ENCODE peak calls at places on chromosomes 4 and X, in six cellular contexts. T is PC-3, C is fibroblast of lung, O is AG09309, V is M059J, M is adrenal gland. Y is an unnamed sample.

GRCh38 chr4:135508006-135508714 is 1306.6 kb upstream of the PABPC4L start:
- DNase-seq in C (peak), T (peak), V (peak), O (peak), M (no peak), Y (peak)

GRCh38 chr4:71453516-71453915 is 114.7 kb downstream of the SLC4A4 start:
- DNase-seq in M (no peak), C (no peak), T (no peak), O (no peak), V (no peak), Y (no peak)

GRCh38 chr4:174389439-174389838 is 105.7 kb downstream of the CEP44 start:
- DNase-seq in C (no peak), M (no peak), O (no peak), V (no peak), T (peak), Y (no peak)

GRCh38 chr4:124726269-124726668 is 13.7 kb upstream of the ANKRD50 start:
- DNase-seq in M (no peak), V (no peak), C (no peak), T (peak), O (no peak), Y (no peak)

GRCh38 chrX:129497146-129497805 is 26.0 kb downstream of the SMARCA1 start:
- DNase-seq in O (no peak), M (no peak), T (no peak), C (no peak), V (peak), Y (no peak)

GRCh38 chr4:13261486-13262257 is 222.5 kb downstream of the RAB28 start:
- DNase-seq in C (no peak), T (no peak), V (peak), O (no peak), M (no peak), Y (no peak)

GRCh38 chrX:153775631-153776595 is 4.9 kb upstream of the SRPK3 start:
- DNase-seq in M (no peak), C (no peak), O (no peak), V (no peak), T (no peak), Y (no peak)

GRCh38 chr4:154368060-154368459 is 123.5 kb downstream of the DCHS2 start:
- DNase-seq in M (no peak), C (no peak), O (no peak), V (no peak), T (no peak), Y (no peak)

GRCh38 chrX:56248492-56248891 is 16.3 kb downstream of the KLF8 start:
- DNase-seq in O (no peak), T (peak), V (peak), M (peak), C (peak), Y (peak)

GRCh38 chr4:157075811-157076577 is at the start of gene GLRB:
- DNase-seq in T (peak), C (peak), O (no peak), V (peak), M (peak), Y (peak)

GRCh38 chrX:42694260-42694815 is 83.6 kb downstream of the PPP1R2C start:
- DNase-seq in V (peak), O (no peak), M (no peak), C (no peak), T (no peak), Y (no peak)

GRCh38 chr4:1501754-1502500 is 95.7 kb upstream of the NKX1-1 start:
- DNase-seq in T (no peak), M (no peak), O (no peak), V (no peak), C (no peak), Y (no peak)

GRCh38 chr4:66216252-66216651 is 546.0 kb upstream of the EPHA5 start:
- DNase-seq in T (no peak), C (no peak), V (no peak), M (no peak), O (no peak), Y (no peak)

GRCh38 chr4:65651031-65651430 is 19.3 kb downstream of the EPHA5 start:
- DNase-seq in T (no peak), O (no peak), C (no peak), V (no peak), M (no peak), Y (no peak)

GRCh38 chr4:20832821-20833220 is 132.6 kb downstream of the PACRGL start:
- DNase-seq in C (no peak), T (no peak), M (no peak), V (peak), O (no peak), Y (peak)

GRCh38 chr4:79652232-79652631 is 244.2 kb upstream of the GK2 start:
- DNase-seq in C (peak), T (peak), M (no peak), O (peak), V (no peak), Y (peak)

GRCh38 chr4:10589308-10589707 is 95.3 kb downstream of the CLNK start:
- DNase-seq in V (no peak), C (no peak), T (no peak), O (no peak), M (no peak), Y (no peak)

Y was measured in mesenchymal stem cell.